ENCODE peak calls at places on chromosome 13, in nine cellular contexts. One of them, this sample, is unnamed.

GRCh38 chr13:113220141-113220598 is 10.8 kb downstream of the CUL4A start:
- DNase-seq in brain microvascular endothelial cell: no peak
- DNase-seq in psoas muscle: no peak
- DNase-seq in esophagus squamous epithelium: no peak
- DNase-seq in HCT116: no peak
- DNase-seq in fibroblast of lung: no peak
- DNase-seq in neural progenitor cell: no peak
- DNase-seq in suprapubic skin: no peak
- DNase-seq in keratinocyte: no peak
- DNase-seq in this sample: no peak

GRCh38 chr13:36981156-36981743 is 17.9 kb downstream of the ALG5 start:
- DNase-seq in esophagus squamous epithelium: no peak
- DNase-seq in neural progenitor cell: peak; percentile 46
- DNase-seq in psoas muscle: no peak
- DNase-seq in fibroblast of lung: peak; percentile 82
- DNase-seq in suprapubic skin: no peak
- DNase-seq in HCT116: no peak
- DNase-seq in brain microvascular endothelial cell: no peak
- DNase-seq in keratinocyte: no peak
- DNase-seq in this sample: no peak

GRCh38 chr13:44868397-44868796 is 120.9 kb downstream of the NUFIP1 start:
- DNase-seq in psoas muscle: no peak
- DNase-seq in neural progenitor cell: no peak
- DNase-seq in HCT116: no peak
- DNase-seq in keratinocyte: no peak
- DNase-seq in esophagus squamous epithelium: no peak
- DNase-seq in suprapubic skin: no peak
- DNase-seq in fibroblast of lung: no peak
- DNase-seq in brain microvascular endothelial cell: no peak
- DNase-seq in this sample: no peak

GRCh38 chr13:113546571-113547247 is 37.8 kb upstream of the TFDP1 start:
- DNase-seq in keratinocyte: no peak
- DNase-seq in psoas muscle: peak; percentile 69
- DNase-seq in fibroblast of lung: peak; percentile 34
- DNase-seq in neural progenitor cell: no peak
- DNase-seq in esophagus squamous epithelium: no peak
- DNase-seq in HCT116: no peak
- DNase-seq in brain microvascular endothelial cell: peak; percentile 34
- DNase-seq in suprapubic skin: no peak
- DNase-seq in this sample: peak; percentile 81

GRCh38 chr13:19695829-19696228 is 62.4 kb downstream of the MPHOSPH8 start:
- DNase-seq in esophagus squamous epithelium: no peak
- DNase-seq in keratinocyte: no peak
- DNase-seq in brain microvascular endothelial cell: no peak
- DNase-seq in neural progenitor cell: peak; percentile 28
- DNase-seq in suprapubic skin: no peak
- DNase-seq in fibroblast of lung: no peak
- DNase-seq in psoas muscle: no peak
- DNase-seq in HCT116: no peak
- DNase-seq in this sample: no peak

GRCh38 chr13:71873418-71874276 is 6.6 kb upstream of the DACH1 start:
- DNase-seq in psoas muscle: no peak
- DNase-seq in brain microvascular endothelial cell: no peak
- DNase-seq in esophagus squamous epithelium: no peak
- DNase-seq in keratinocyte: no peak
- DNase-seq in neural progenitor cell: no peak
- DNase-seq in fibroblast of lung: no peak
- DNase-seq in HCT116: no peak
- DNase-seq in suprapubic skin: no peak
- DNase-seq in this sample: no peak

GRCh38 chr13:114108141-114108761 is 24.2 kb downstream of the RASA3 start:
- DNase-seq in neural progenitor cell: no peak
- DNase-seq in suprapubic skin: peak; percentile 57
- DNase-seq in HCT116: no peak
- DNase-seq in psoas muscle: peak; percentile 46
- DNase-seq in keratinocyte: no peak
- DNase-seq in fibroblast of lung: no peak
- DNase-seq in esophagus squamous epithelium: no peak
- DNase-seq in brain microvascular endothelial cell: no peak
- DNase-seq in this sample: peak; percentile 10

GRCh38 chr13:35994131-35994966 is 136.8 kb downstream of the DCLK1 start:
- DNase-seq in fibroblast of lung: peak; percentile 99
- DNase-seq in esophagus squamous epithelium: no peak
- DNase-seq in brain microvascular endothelial cell: peak; percentile 94
- DNase-seq in psoas muscle: peak; percentile 81
- DNase-seq in neural progenitor cell: no peak
- DNase-seq in suprapubic skin: no peak
- DNase-seq in keratinocyte: no peak
- DNase-seq in HCT116: no peak
- DNase-seq in this sample: no peak

GRCh38 chr13:29465741-29466293 is 129.7 kb downstream of the SLC7A1 start:
- DNase-seq in neural progenitor cell: no peak
- DNase-seq in brain microvascular endothelial cell: peak; percentile 73
- DNase-seq in fibroblast of lung: peak; percentile 61
- DNase-seq in esophagus squamous epithelium: no peak
- DNase-seq in HCT116: no peak
- DNase-seq in suprapubic skin: no peak
- DNase-seq in psoas muscle: no peak
- DNase-seq in keratinocyte: no peak
- DNase-seq in this sample: no peak

GRCh38 chr13:101341464-101341863 is 74.8 kb downstream of the NALCN start:
- DNase-seq in brain microvascular endothelial cell: no peak
- DNase-seq in keratinocyte: no peak
- DNase-seq in esophagus squamous epithelium: no peak
- DNase-seq in HCT116: no peak
- DNase-seq in psoas muscle: no peak
- DNase-seq in suprapubic skin: no peak
- DNase-seq in neural progenitor cell: no peak
- DNase-seq in fibroblast of lung: no peak
- DNase-seq in this sample: no peak
- H3K27ac ChIP-seq in brain microvascular endothelial cell: peak overlapping the region; percentile 5
- H3K27ac ChIP-seq in keratinocyte: no peak overlapping the region
- H3K27ac ChIP-seq in esophagus squamous epithelium: no peak overlapping the region
- H3K27ac ChIP-seq in HCT116: no peak overlapping the region
- H3K27ac ChIP-seq in psoas muscle: no peak overlapping the region
- H3K27ac ChIP-seq in suprapubic skin: no peak overlapping the region
- H3K27ac ChIP-seq in neural progenitor cell: no peak overlapping the region
- H3K27ac ChIP-seq in fibroblast of lung: no peak overlapping the region
- H3K27ac ChIP-seq in this sample: no peak overlapping the region

GRCh38 chr13:48162182-48162581 is 67.3 kb upstream of the MED4 start:
- DNase-seq in HCT116: no peak
- DNase-seq in fibroblast of lung: no peak
- DNase-seq in esophagus squamous epithelium: no peak
- DNase-seq in keratinocyte: no peak
- DNase-seq in neural progenitor cell: no peak
- DNase-seq in psoas muscle: no peak
- DNase-seq in brain microvascular endothelial cell: no peak
- DNase-seq in suprapubic skin: no peak
- DNase-seq in this sample: no peak
- H3K27ac ChIP-seq in HCT116: no peak overlapping the region
- H3K27ac ChIP-seq in fibroblast of lung: no peak overlapping the region
- H3K27ac ChIP-seq in esophagus squamous epithelium: no peak overlapping the region
- H3K27ac ChIP-seq in keratinocyte: no peak overlapping the region
- H3K27ac ChIP-seq in neural progenitor cell: no peak overlapping the region
- H3K27ac ChIP-seq in psoas muscle: peak overlapping the region; percentile 44
- H3K27ac ChIP-seq in brain microvascular endothelial cell: no peak overlapping the region
- H3K27ac ChIP-seq in suprapubic skin: peak overlapping the region; percentile 92
- H3K27ac ChIP-seq in this sample: no peak overlapping the region

GRCh38 chr13:32115069-32115468 is 83.5 kb downstream of the FRY start:
- DNase-seq in brain microvascular endothelial cell: no peak
- DNase-seq in HCT116: no peak
- DNase-seq in esophagus squamous epithelium: no peak
- DNase-seq in keratinocyte: no peak
- DNase-seq in neural progenitor cell: no peak
- DNase-seq in suprapubic skin: no peak
- DNase-seq in psoas muscle: no peak
- DNase-seq in fibroblast of lung: no peak
- DNase-seq in this sample: no peak
- H3K27ac ChIP-seq in brain microvascular endothelial cell: no peak overlapping the region
- H3K27ac ChIP-seq in HCT116: no peak overlapping the region
- H3K27ac ChIP-seq in esophagus squamous epithelium: no peak overlapping the region
- H3K27ac ChIP-seq in keratinocyte: no peak overlapping the region
- H3K27ac ChIP-seq in neural progenitor cell: no peak overlapping the region
- H3K27ac ChIP-seq in suprapubic skin: no peak overlapping the region
- H3K27ac ChIP-seq in psoas muscle: peak overlapping the region; percentile 51
- H3K27ac ChIP-seq in fibroblast of lung: no peak overlapping the region
- H3K27ac ChIP-seq in this sample: no peak overlapping the region

GRCh38 chr13:23321534-23322241 is 111.8 kb downstream of the SACS start:
- DNase-seq in keratinocyte: peak; percentile 26
- DNase-seq in suprapubic skin: peak; percentile 71
- DNase-seq in esophagus squamous epithelium: no peak
- DNase-seq in psoas muscle: peak; percentile 83
- DNase-seq in neural progenitor cell: no peak
- DNase-seq in brain microvascular endothelial cell: peak; percentile 98
- DNase-seq in HCT116: peak; percentile 26
- DNase-seq in fibroblast of lung: peak; percentile 90
- DNase-seq in this sample: no peak

GRCh38 chr13:23322353-23323336 is 110.9 kb downstream of the SACS start:
- DNase-seq in esophagus squamous epithelium: no peak
- DNase-seq in keratinocyte: no peak
- DNase-seq in psoas muscle: no peak
- DNase-seq in brain microvascular endothelial cell: no peak
- DNase-seq in neural progenitor cell: no peak
- DNase-seq in fibroblast of lung: no peak
- DNase-seq in suprapubic skin: no peak
- DNase-seq in HCT116: no peak
- DNase-seq in this sample: no peak

GRCh38 chr13:23323946-23324709 is 109.4 kb downstream of the SACS start:
- DNase-seq in brain microvascular endothelial cell: no peak
- DNase-seq in keratinocyte: no peak
- DNase-seq in suprapubic skin: no peak
- DNase-seq in psoas muscle: no peak
- DNase-seq in esophagus squamous epithelium: no peak
- DNase-seq in neural progenitor cell: peak; percentile 20
- DNase-seq in HCT116: no peak
- DNase-seq in fibroblast of lung: peak; percentile 36
- DNase-seq in this sample: no peak

GRCh38 chr13:23319915-23320224 is 113.6 kb downstream of the SACS start:
- DNase-seq in neural progenitor cell: no peak
- DNase-seq in fibroblast of lung: no peak
- DNase-seq in psoas muscle: no peak
- DNase-seq in brain microvascular endothelial cell: no peak
- DNase-seq in keratinocyte: no peak
- DNase-seq in esophagus squamous epithelium: no peak
- DNase-seq in suprapubic skin: no peak
- DNase-seq in HCT116: no peak
- DNase-seq in this sample: no peak

GRCh38 chr13:23320926-23321533 is 112.5 kb downstream of the SACS start:
- DNase-seq in esophagus squamous epithelium: no peak
- DNase-seq in fibroblast of lung: no peak
- DNase-seq in suprapubic skin: no peak
- DNase-seq in HCT116: no peak
- DNase-seq in neural progenitor cell: no peak
- DNase-seq in keratinocyte: no peak
- DNase-seq in brain microvascular endothelial cell: no peak
- DNase-seq in psoas muscle: no peak
- DNase-seq in this sample: no peak
- H3K27ac ChIP-seq in esophagus squamous epithelium: no peak overlapping the region
- H3K27ac ChIP-seq in fibroblast of lung: peak overlapping the region; percentile 93
- H3K27ac ChIP-seq in suprapubic skin: peak overlapping the region; percentile 34
- H3K27ac ChIP-seq in HCT116: no peak overlapping the region
- H3K27ac ChIP-seq in neural progenitor cell: no peak overlapping the region
- H3K27ac ChIP-seq in keratinocyte: peak overlapping the region; percentile 18
- H3K27ac ChIP-seq in brain microvascular endothelial cell: peak overlapping the region; percentile 99
- H3K27ac ChIP-seq in psoas muscle: peak overlapping the region; percentile 81
- H3K27ac ChIP-seq in this sample: no peak overlapping the region

GRCh38 chr13:40662866-40663265 is 3.6 kb downstream of the FOXO1 start:
- DNase-seq in esophagus squamous epithelium: no peak
- DNase-seq in neural progenitor cell: peak; percentile 19
- DNase-seq in keratinocyte: no peak
- DNase-seq in brain microvascular endothelial cell: no peak
- DNase-seq in fibroblast of lung: no peak
- DNase-seq in HCT116: no peak
- DNase-seq in suprapubic skin: no peak
- DNase-seq in psoas muscle: no peak
- DNase-seq in this sample: no peak
- H3K27ac ChIP-seq in esophagus squamous epithelium: peak overlapping the region; percentile 99
- H3K27ac ChIP-seq in neural progenitor cell: no peak overlapping the region
- H3K27ac ChIP-seq in keratinocyte: peak overlapping the region; percentile 6
- H3K27ac ChIP-seq in brain microvascular endothelial cell: no peak overlapping the region
- H3K27ac ChIP-seq in fibroblast of lung: no peak overlapping the region
- H3K27ac ChIP-seq in HCT116: no peak overlapping the region
- H3K27ac ChIP-seq in suprapubic skin: peak overlapping the region; percentile 99
- H3K27ac ChIP-seq in psoas muscle: peak overlapping the region; percentile 99
- H3K27ac ChIP-seq in this sample: no peak overlapping the region

GRCh38 chr13:30910676-30911075 is 4.6 kb downstream of the MEDAG start:
- DNase-seq in esophagus squamous epithelium: no peak
- DNase-seq in fibroblast of lung: no peak
- DNase-seq in HCT116: no peak
- DNase-seq in neural progenitor cell: no peak
- DNase-seq in brain microvascular endothelial cell: no peak
- DNase-seq in keratinocyte: no peak
- DNase-seq in psoas muscle: no peak
- DNase-seq in suprapubic skin: no peak
- DNase-seq in this sample: no peak

GRCh38 chr13:30905932-30906383 is at the start of gene MEDAG:
- DNase-seq in brain microvascular endothelial cell: peak; percentile 82
- DNase-seq in keratinocyte: no peak
- DNase-seq in neural progenitor cell: no peak
- DNase-seq in HCT116: no peak
- DNase-seq in fibroblast of lung: peak; percentile 78
- DNase-seq in suprapubic skin: peak; percentile 93
- DNase-seq in esophagus squamous epithelium: peak; percentile 6
- DNase-seq in psoas muscle: peak; percentile 92
- DNase-seq in this sample: no peak

GRCh38 chr13:30906411-30906990 is 430 bp downstream of the MEDAG start:
- DNase-seq in HCT116: no peak
- DNase-seq in suprapubic skin: no peak
- DNase-seq in keratinocyte: no peak
- DNase-seq in brain microvascular endothelial cell: no peak
- DNase-seq in fibroblast of lung: no peak
- DNase-seq in neural progenitor cell: no peak
- DNase-seq in esophagus squamous epithelium: no peak
- DNase-seq in psoas muscle: no peak
- DNase-seq in this sample: no peak

GRCh38 chr13:30907167-30907761 is 1.2 kb downstream of the MEDAG start:
- DNase-seq in brain microvascular endothelial cell: no peak
- DNase-seq in esophagus squamous epithelium: no peak
- DNase-seq in suprapubic skin: no peak
- DNase-seq in psoas muscle: no peak
- DNase-seq in HCT116: no peak
- DNase-seq in keratinocyte: no peak
- DNase-seq in fibroblast of lung: peak; percentile 74
- DNase-seq in neural progenitor cell: no peak
- DNase-seq in this sample: no peak

DNA sequence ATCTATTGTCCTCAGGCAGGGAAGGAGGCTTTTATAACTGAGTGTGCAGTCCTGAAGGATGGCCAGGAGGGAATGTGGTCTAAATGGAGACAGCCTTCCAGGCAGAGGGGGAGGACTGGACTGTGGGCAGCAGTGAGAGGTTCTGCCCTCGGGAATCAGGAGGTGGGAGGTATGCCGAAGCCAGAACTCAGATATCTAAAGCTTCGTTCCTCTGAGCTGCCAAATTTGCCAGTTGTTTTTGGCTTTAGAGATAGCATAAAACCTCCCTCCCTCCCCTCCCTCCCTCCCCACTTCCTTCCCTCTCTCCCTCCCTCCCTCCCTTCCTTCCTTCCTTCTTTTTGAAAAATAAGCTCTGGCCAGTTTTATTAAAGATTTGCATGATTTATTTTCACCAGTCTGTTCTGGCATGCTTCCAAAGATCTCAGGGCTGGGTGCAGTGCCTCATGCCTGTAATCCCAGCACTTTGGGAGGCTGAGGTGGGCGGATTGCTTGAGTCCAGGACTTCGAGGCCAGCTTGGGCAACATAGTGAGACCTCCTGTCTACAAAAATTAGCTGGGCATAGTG is 2.4 kb downstream of the MEDAG start:
- DNase-seq in keratinocyte: no peak
- DNase-seq in HCT116: no peak
- DNase-seq in suprapubic skin: no peak
- DNase-seq in neural progenitor cell: no peak
- DNase-seq in esophagus squamous epithelium: no peak
- DNase-seq in fibroblast of lung: peak; percentile 60
- DNase-seq in psoas muscle: no peak
- DNase-seq in brain microvascular endothelial cell: no peak
- DNase-seq in this sample: no peak
- H3K27ac ChIP-seq in keratinocyte: no peak overlapping the region
- H3K27ac ChIP-seq in HCT116: no peak overlapping the region
- H3K27ac ChIP-seq in suprapubic skin: peak overlapping the region; percentile 34
- H3K27ac ChIP-seq in neural progenitor cell: no peak overlapping the region
- H3K27ac ChIP-seq in esophagus squamous epithelium: peak overlapping the region; percentile 42
- H3K27ac ChIP-seq in fibroblast of lung: no peak overlapping the region
- H3K27ac ChIP-seq in psoas muscle: no peak overlapping the region
- H3K27ac ChIP-seq in brain microvascular endothelial cell: peak overlapping the region; percentile 71
- H3K27ac ChIP-seq in this sample: no peak overlapping the region